ENCODE peak calls at places on chromosome 6, in eight cellular contexts. C is GM03348; L is stimulated activated CD4-positive, alpha-beta T cell treated with anti-CD3 and anti-CD28 coated beads, Interleukin-1b, Interleukin-23, amount 100 ng/mL, for 24 hours; W is lower leg skin; I is ovary; O is colonic mucosa; N is CMK; H is choroid plexus epithelial cell. X is an unnamed sample.

GRCh38 chr6:11231564-11232176 is 798 bp downstream of the NEDD9 start:
- DNase-seq in L (no peak), W (no peak), O (no peak), N (no peak), C (no peak), I (no peak), H (peak), X (no peak)

GRCh38 chr6:35519313-35520015 is 6.8 kb upstream of the TULP1 start:
- DNase-seq in C (no peak), I (no peak), N (no peak), L (no peak), H (no peak), O (no peak), W (no peak), X (no peak)

GRCh38 chr6:4344317-4344899 is 209.0 kb upstream of the ECI2 start:
- DNase-seq in H (peak), O (no peak), I (no peak), L (no peak), W (no peak), N (peak), C (no peak), X (no peak)

GRCh38 chr6:140370949-140371348 is 996.5 kb upstream of the CITED2 start:
- DNase-seq in H (no peak), L (no peak), I (no peak), O (no peak), W (no peak), C (no peak), N (no peak), X (no peak)

GRCh38 chr6:125945378-125946141 is 11.0 kb upstream of the HINT3 start:
- DNase-seq in W (no peak), L (no peak), I (no peak), C (peak), N (no peak), O (no peak), H (peak), X (no peak)

GRCh38 chr6:43834528-43835145 is 64.6 kb downstream of the VEGFA start:
- DNase-seq in N (no peak), W (no peak), L (no peak), I (no peak), O (no peak), H (no peak), C (no peak), X (no peak)

GRCh38 chr6:42742116-42742894 is 3.6 kb downstream of the TBCC start:
- DNase-seq in O (no peak), L (no peak), H (no peak), C (peak), W (no peak), I (no peak), N (no peak), X (no peak)

GRCh38 chr6:52360601-52361346 is 1.2 kb upstream of the PAQR8 start:
- DNase-seq in N (no peak), H (no peak), O (no peak), C (no peak), W (no peak), L (no peak), I (no peak), X (no peak)

GRCh38 chr6:77844822-77845221 is 192.0 kb downstream of the MEI4 start:
- DNase-seq in N (no peak), C (no peak), L (no peak), I (no peak), O (no peak), H (no peak), W (no peak), X (no peak)

X was measured in mucosa of descending colon.